ENCODE peak calls at places on chromosome 2, in ten cellular contexts. One of them, this sample, is unnamed.

GRCh38 chr2:53018830-53019425 is 748.7 kb upstream of the CHAC2 start:
- DNase-seq in upper lobe of right lung: no peak
- DNase-seq in mammary epithelial cell: no peak
- DNase-seq in CD8-positive, alpha-beta T cell: no peak
- DNase-seq in astrocyte: no peak
- DNase-seq in spleen: no peak
- DNase-seq in heart left ventricle: no peak
- DNase-seq in tibial artery: no peak
- DNase-seq in stomach: no peak
- DNase-seq in breast epithelium: no peak
- DNase-seq in this sample: no peak

GRCh38 chr2:4976407-4976806 is 715.8 kb upstream of the SOX11 start:
- DNase-seq in mammary epithelial cell: no peak
- DNase-seq in spleen: no peak
- DNase-seq in astrocyte: no peak
- DNase-seq in stomach: no peak
- DNase-seq in breast epithelium: no peak
- DNase-seq in upper lobe of right lung: no peak
- DNase-seq in heart left ventricle: no peak
- DNase-seq in CD8-positive, alpha-beta T cell: no peak
- DNase-seq in tibial artery: no peak
- DNase-seq in this sample: no peak

GRCh38 chr2:195056001-195056400 is 601.0 kb upstream of the SLC39A10 start:
- DNase-seq in CD8-positive, alpha-beta T cell: no peak
- DNase-seq in stomach: no peak
- DNase-seq in heart left ventricle: no peak
- DNase-seq in breast epithelium: no peak
- DNase-seq in tibial artery: no peak
- DNase-seq in mammary epithelial cell: no peak
- DNase-seq in astrocyte: no peak
- DNase-seq in upper lobe of right lung: no peak
- DNase-seq in spleen: no peak
- DNase-seq in this sample: no peak

GRCh38 chr2:72915076-72915906 is 2.0 kb upstream of the EMX1 start:
- DNase-seq in tibial artery: peak; percentile 58
- DNase-seq in stomach: peak; percentile 23
- DNase-seq in CD8-positive, alpha-beta T cell: no peak
- DNase-seq in mammary epithelial cell: no peak
- DNase-seq in upper lobe of right lung: no peak
- DNase-seq in spleen: no peak
- DNase-seq in breast epithelium: no peak
- DNase-seq in astrocyte: no peak
- DNase-seq in heart left ventricle: no peak
- DNase-seq in this sample: no peak

GRCh38 chr2:118190365-118190916 is 102.2 kb downstream of the INSIG2 start:
- DNase-seq in stomach: no peak
- DNase-seq in mammary epithelial cell: no peak
- DNase-seq in spleen: no peak
- DNase-seq in tibial artery: no peak
- DNase-seq in breast epithelium: no peak
- DNase-seq in heart left ventricle: no peak
- DNase-seq in astrocyte: no peak
- DNase-seq in upper lobe of right lung: no peak
- DNase-seq in CD8-positive, alpha-beta T cell: no peak
- DNase-seq in this sample: no peak

GRCh38 chr2:105804266-105804665 is 59.6 kb downstream of the NCK2 start:
- DNase-seq in stomach: no peak
- DNase-seq in mammary epithelial cell: no peak
- DNase-seq in upper lobe of right lung: no peak
- DNase-seq in breast epithelium: no peak
- DNase-seq in heart left ventricle: no peak
- DNase-seq in spleen: no peak
- DNase-seq in tibial artery: no peak
- DNase-seq in CD8-positive, alpha-beta T cell: no peak
- DNase-seq in astrocyte: peak; percentile 16
- DNase-seq in this sample: no peak

GRCh38 chr2:224308267-224308911 is 93.5 kb downstream of the FAM124B start:
- DNase-seq in heart left ventricle: no peak
- DNase-seq in breast epithelium: no peak
- DNase-seq in CD8-positive, alpha-beta T cell: no peak
- DNase-seq in stomach: no peak
- DNase-seq in astrocyte: no peak
- DNase-seq in mammary epithelial cell: no peak
- DNase-seq in spleen: no peak
- DNase-seq in tibial artery: no peak
- DNase-seq in upper lobe of right lung: no peak
- DNase-seq in this sample: no peak

GRCh38 chr2:63364866-63365265 is 223.4 kb downstream of the WDPCP start:
- DNase-seq in heart left ventricle: no peak
- DNase-seq in stomach: no peak
- DNase-seq in tibial artery: no peak
- DNase-seq in breast epithelium: no peak
- DNase-seq in upper lobe of right lung: no peak
- DNase-seq in astrocyte: no peak
- DNase-seq in CD8-positive, alpha-beta T cell: no peak
- DNase-seq in spleen: no peak
- DNase-seq in mammary epithelial cell: no peak
- DNase-seq in this sample: no peak

GRCh38 chr2:74497777-74498499 is 1.5 kb downstream of the LBX2 start:
- DNase-seq in stomach: peak; percentile 34
- DNase-seq in astrocyte: no peak
- DNase-seq in CD8-positive, alpha-beta T cell: no peak
- DNase-seq in spleen: peak; percentile 83
- DNase-seq in upper lobe of right lung: peak; percentile 77
- DNase-seq in mammary epithelial cell: no peak
- DNase-seq in tibial artery: no peak
- DNase-seq in heart left ventricle: no peak
- DNase-seq in breast epithelium: no peak
- DNase-seq in this sample: no peak

GRCh38 chr2:86064006-86064405 is 41.7 kb downstream of the POLR1A start:
- DNase-seq in upper lobe of right lung: no peak
- DNase-seq in spleen: no peak
- DNase-seq in astrocyte: peak; percentile 79
- DNase-seq in tibial artery: no peak
- DNase-seq in heart left ventricle: no peak
- DNase-seq in mammary epithelial cell: peak; percentile 19
- DNase-seq in CD8-positive, alpha-beta T cell: no peak
- DNase-seq in stomach: no peak
- DNase-seq in breast epithelium: no peak
- DNase-seq in this sample: no peak

GRCh38 chr2:111617804-111618576 is 266.0 kb downstream of the ANAPC1 start:
- DNase-seq in CD8-positive, alpha-beta T cell: no peak
- DNase-seq in spleen: no peak
- DNase-seq in mammary epithelial cell: no peak
- DNase-seq in astrocyte: no peak
- DNase-seq in heart left ventricle: peak; percentile 28
- DNase-seq in upper lobe of right lung: no peak
- DNase-seq in stomach: no peak
- DNase-seq in breast epithelium: no peak
- DNase-seq in tibial artery: peak; percentile 85
- DNase-seq in this sample: no peak
- H3K27ac ChIP-seq in CD8-positive, alpha-beta T cell: no peak overlapping the region
- H3K27ac ChIP-seq in spleen: no peak overlapping the region
- H3K27ac ChIP-seq in mammary epithelial cell: no peak overlapping the region
- H3K27ac ChIP-seq in astrocyte: no peak overlapping the region
- H3K27ac ChIP-seq in heart left ventricle: no peak overlapping the region
- H3K27ac ChIP-seq in upper lobe of right lung: no peak overlapping the region
- H3K27ac ChIP-seq in stomach: peak overlapping the region; percentile 34
- H3K27ac ChIP-seq in breast epithelium: no peak overlapping the region
- H3K27ac ChIP-seq in tibial artery: peak overlapping the region; percentile 62
- H3K27ac ChIP-seq in this sample: no peak overlapping the region

DNA sequence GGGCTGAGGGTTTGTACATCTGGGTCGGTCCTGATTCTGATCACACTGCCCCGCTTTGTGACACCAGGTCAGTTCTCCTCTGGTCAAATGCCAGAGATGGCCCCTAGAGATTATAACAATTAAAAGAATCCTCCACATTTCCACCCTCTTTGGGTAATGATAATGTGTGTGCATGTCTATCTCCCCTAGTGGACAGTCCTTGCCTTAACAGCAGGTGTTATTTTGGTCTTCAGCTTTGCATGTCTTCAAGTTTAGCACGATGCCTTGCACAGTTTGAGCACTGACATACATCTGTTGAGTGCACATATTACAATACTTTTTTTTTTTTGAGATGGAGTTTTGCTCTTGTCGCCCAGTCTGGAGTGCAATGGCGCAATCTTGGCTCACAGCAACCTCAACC is 25.7 kb upstream of the COX7A2L start:
- DNase-seq in spleen: no peak
- DNase-seq in CD8-positive, alpha-beta T cell: no peak
- DNase-seq in upper lobe of right lung: no peak
- DNase-seq in stomach: no peak
- DNase-seq in tibial artery: no peak
- DNase-seq in mammary epithelial cell: no peak
- DNase-seq in breast epithelium: no peak
- DNase-seq in heart left ventricle: no peak
- DNase-seq in astrocyte: no peak
- DNase-seq in this sample: no peak
- TF ChIP-seq CTCF in spleen: no peak
- TF ChIP-seq CTCF in CD8-positive, alpha-beta T cell: no peak
- TF ChIP-seq CTCF in upper lobe of right lung: peak; percentile 31
- TF ChIP-seq CTCF in stomach: no peak
- TF ChIP-seq CTCF in tibial artery: no peak
- TF ChIP-seq CTCF in mammary epithelial cell: peak; percentile 53
- TF ChIP-seq CTCF in breast epithelium: peak; percentile 29
- TF ChIP-seq CTCF in heart left ventricle: peak; percentile 10
- TF ChIP-seq CTCF in astrocyte: peak; percentile 42
- TF ChIP-seq CTCF in this sample: no peak

GRCh38 chr2:230137902-230138539 is 69.3 kb upstream of the SLC16A14 start:
- DNase-seq in CD8-positive, alpha-beta T cell: no peak
- DNase-seq in upper lobe of right lung: no peak
- DNase-seq in breast epithelium: no peak
- DNase-seq in mammary epithelial cell: peak; percentile 80
- DNase-seq in astrocyte: peak; percentile 14
- DNase-seq in heart left ventricle: no peak
- DNase-seq in spleen: no peak
- DNase-seq in tibial artery: no peak
- DNase-seq in stomach: no peak
- DNase-seq in this sample: no peak

GRCh38 chr2:230135126-230135525 is 66.4 kb upstream of the SLC16A14 start:
- DNase-seq in breast epithelium: no peak
- DNase-seq in heart left ventricle: no peak
- DNase-seq in mammary epithelial cell: no peak
- DNase-seq in CD8-positive, alpha-beta T cell: no peak
- DNase-seq in astrocyte: no peak
- DNase-seq in stomach: no peak
- DNase-seq in spleen: no peak
- DNase-seq in upper lobe of right lung: no peak
- DNase-seq in tibial artery: no peak
- DNase-seq in this sample: no peak

GRCh38 chr2:230130668-230131364 is 62.1 kb upstream of the SLC16A14 start:
- DNase-seq in stomach: no peak
- DNase-seq in CD8-positive, alpha-beta T cell: no peak
- DNase-seq in astrocyte: peak; percentile 67
- DNase-seq in breast epithelium: no peak
- DNase-seq in heart left ventricle: peak; percentile 74
- DNase-seq in upper lobe of right lung: no peak
- DNase-seq in spleen: peak; percentile 79
- DNase-seq in mammary epithelial cell: no peak
- DNase-seq in tibial artery: peak; percentile 79
- DNase-seq in this sample: no peak

GRCh38 chr2:230131366-230131765 is 62.6 kb upstream of the SLC16A14 start:
- DNase-seq in stomach: no peak
- DNase-seq in heart left ventricle: no peak
- DNase-seq in astrocyte: no peak
- DNase-seq in mammary epithelial cell: no peak
- DNase-seq in CD8-positive, alpha-beta T cell: no peak
- DNase-seq in spleen: no peak
- DNase-seq in breast epithelium: no peak
- DNase-seq in upper lobe of right lung: no peak
- DNase-seq in tibial artery: no peak
- DNase-seq in this sample: no peak

DNA sequence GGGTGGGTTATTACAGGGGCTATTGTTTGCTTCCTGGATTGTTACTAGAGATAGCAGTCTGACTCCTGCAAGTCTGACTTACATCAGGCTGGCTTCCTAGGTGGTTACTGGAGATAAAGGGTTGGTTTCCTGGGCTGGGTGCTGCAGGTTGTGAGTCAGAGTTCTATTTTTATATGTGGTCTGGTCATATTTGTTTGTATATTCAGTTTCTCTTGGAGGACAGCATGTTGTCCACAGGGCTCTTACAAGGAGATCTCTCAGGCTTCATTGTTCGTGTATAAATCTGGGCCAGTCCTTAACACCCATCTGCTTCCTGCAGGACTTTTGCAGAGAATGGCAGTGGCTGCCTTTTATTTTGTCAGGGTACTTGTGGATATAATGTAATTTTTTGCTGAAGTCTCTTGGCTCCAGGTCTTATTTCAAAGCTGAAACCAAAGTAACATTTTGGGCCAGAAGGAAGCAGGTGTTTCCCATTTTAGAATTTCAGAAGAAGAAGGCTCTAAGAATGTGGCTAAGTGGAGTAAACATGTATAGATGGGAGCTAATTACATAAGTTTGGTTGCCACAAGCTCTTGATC is 65.9 kb upstream of the SLC16A14 start:
- DNase-seq in astrocyte: peak; percentile 87
- DNase-seq in mammary epithelial cell: peak; percentile 54
- DNase-seq in stomach: no peak
- DNase-seq in CD8-positive, alpha-beta T cell: no peak
- DNase-seq in spleen: no peak
- DNase-seq in heart left ventricle: no peak
- DNase-seq in tibial artery: no peak
- DNase-seq in upper lobe of right lung: no peak
- DNase-seq in breast epithelium: no peak
- DNase-seq in this sample: no peak
- H3K27me3 ChIP-seq in astrocyte: no peaks in the 10 kb centered on the region
- H3K27me3 ChIP-seq in mammary epithelial cell: no peaks in the 10 kb centered on the region
- H3K27me3 ChIP-seq in stomach: no peaks in the 10 kb centered on the region
- H3K27me3 ChIP-seq in CD8-positive, alpha-beta T cell: no peaks in the 10 kb centered on the region
- H3K27me3 ChIP-seq in spleen: no peaks in the 10 kb centered on the region
- H3K27me3 ChIP-seq in heart left ventricle: no peaks in the 10 kb centered on the region
- H3K27me3 ChIP-seq in tibial artery: no peaks in the 10 kb centered on the region
- H3K27me3 ChIP-seq in upper lobe of right lung: no peaks in the 10 kb centered on the region
- H3K27me3 ChIP-seq in breast epithelium: no peaks in the 10 kb centered on the region
- H3K27me3 ChIP-seq in this sample: no peaks in the 10 kb centered on the region

DNA sequence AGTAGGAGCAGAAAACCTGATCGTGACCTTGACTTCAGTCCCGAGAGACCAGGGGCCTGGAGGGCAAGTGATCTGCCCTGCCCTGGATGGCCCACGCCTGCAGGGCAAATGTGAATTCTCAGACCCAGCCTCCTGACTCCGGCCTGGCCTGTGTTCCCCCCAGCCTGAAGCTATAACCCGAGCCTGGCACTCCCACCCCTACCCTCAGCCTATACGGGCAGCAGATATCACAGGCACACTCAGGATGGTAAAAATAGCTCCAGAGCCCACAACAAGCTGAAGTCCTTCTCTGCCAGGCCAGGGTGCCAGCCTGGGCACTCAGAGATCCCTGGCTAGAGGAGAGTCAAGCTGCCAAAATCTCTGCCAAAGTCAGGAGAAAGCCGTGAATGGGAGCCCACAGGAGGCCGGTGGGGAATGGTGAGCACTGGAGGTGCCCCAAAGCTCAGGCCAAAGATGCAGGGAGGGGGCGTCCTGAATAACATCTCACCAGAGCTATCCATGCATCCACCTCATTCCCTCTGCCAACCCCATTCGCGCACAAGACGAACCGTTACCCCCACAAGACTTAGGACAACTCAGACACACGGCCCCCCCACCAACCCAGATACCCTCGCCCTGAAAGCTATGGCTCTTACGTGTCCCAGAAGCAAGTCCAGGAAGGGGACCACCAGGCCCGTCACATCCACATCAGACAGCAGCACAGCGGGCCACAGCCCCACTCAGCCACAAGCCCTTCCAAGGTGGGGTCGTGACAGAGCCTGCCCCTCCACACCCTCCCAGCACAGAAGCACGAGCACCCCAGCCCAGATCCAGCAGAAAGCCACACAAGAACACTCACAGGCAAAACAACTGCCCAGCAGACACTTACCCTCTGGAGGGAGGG is 144.9 kb downstream of the TNS1 start:
- DNase-seq in upper lobe of right lung: no peak
- DNase-seq in heart left ventricle: peak; percentile 86
- DNase-seq in CD8-positive, alpha-beta T cell: no peak
- DNase-seq in stomach: no peak
- DNase-seq in spleen: peak; percentile 66
- DNase-seq in mammary epithelial cell: no peak
- DNase-seq in breast epithelium: no peak
- DNase-seq in tibial artery: peak; percentile 89
- DNase-seq in astrocyte: no peak
- DNase-seq in this sample: no peak
- H3K27ac ChIP-seq in upper lobe of right lung: peak overlapping the region; percentile 47
- H3K27ac ChIP-seq in heart left ventricle: peak overlapping the region; percentile 98
- H3K27ac ChIP-seq in CD8-positive, alpha-beta T cell: no peak overlapping the region
- H3K27ac ChIP-seq in stomach: peak overlapping the region; percentile 67
- H3K27ac ChIP-seq in spleen: no peak overlapping the region
- H3K27ac ChIP-seq in mammary epithelial cell: no peak overlapping the region
- H3K27ac ChIP-seq in breast epithelium: no peak overlapping the region
- H3K27ac ChIP-seq in tibial artery: peak overlapping the region; percentile 78
- H3K27ac ChIP-seq in astrocyte: peak overlapping the region; percentile 64
- H3K27ac ChIP-seq in this sample: no peak overlapping the region